ENCODE peak calls at places on chromosomes 11 and 22, in ten cellular contexts. W is T-helper 1 cell; T is NCI-H510A treated with DMSO at 0.1 percent for 48 hours; Y is occipital lobe; B is stimulated activated CD4-positive, alpha-beta T cell treated with anti-CD3 and anti-CD28 coated beads, Interleukin-4, amount 100 ng/mL, for 48 hours; M is gastrocnemius medialis; A is DMS 273 treated with DMSO at 0.1 percent for 48 hours; O is stimulated activated CD8-positive, alpha-beta memory T cell treated with anti-CD3 and anti-CD28 coated beads, Interleukin-4, amount 100 ng/mL, for 1 hour; C is thyroid gland; Z is NCI-H1092. X is an unnamed sample.

GRCh38 chr11:102287963-102288744 is 29.1 kb upstream of the BIRC3 start:
- DNase-seq in W (peak; percentile 14), T (peak; percentile 80), Y (no peak), B (no peak), M (no peak), A (peak; percentile 4), O (no peak), C (peak; percentile 33), Z (peak; percentile 68), X (no peak)

GRCh38 chr22:45101828-45102227 is 61.9 kb upstream of the NUP50 start:
- DNase-seq in W (peak; percentile 14), T (peak; percentile 28), Y (no peak), B (peak; percentile 16), M (no peak), A (no peak), O (no peak), C (peak; percentile 35), Z (no peak), X (peak; percentile 17)

GRCh38 chr11:2892215-2893020 is 6.8 kb upstream of the CDKN1C start:
- DNase-seq in W (peak; percentile 50), T (no peak), Y (no peak), B (peak; percentile 60), M (no peak), A (peak; percentile 9), O (peak; percentile 34), C (peak; percentile 55), Z (peak; percentile 67), X (no peak)

GRCh38 chr11:85768473-85769146 is 42.3 kb downstream of the SYTL2 start:
- DNase-seq in W (no peak), T (no peak), Y (no peak), B (no peak), M (no peak), A (no peak), O (no peak), C (no peak), Z (no peak), X (no peak)

GRCh38 chr11:17510507-17511206 is 33.6 kb downstream of the USH1C start:
- DNase-seq in W (no peak), T (no peak), Y (no peak), B (no peak), M (no peak), A (no peak), O (no peak), C (peak; percentile 80), Z (no peak), X (no peak)

GRCh38 chr22:27820896-27821866 is 19.6 kb upstream of the MN1 start:
- DNase-seq in W (no peak), T (no peak), Y (no peak), B (no peak), M (no peak), A (no peak), O (no peak), C (no peak), Z (no peak), X (no peak)

GRCh38 chr11:14577290-14577689 is 57.1 kb upstream of the PSMA1 start:
- DNase-seq in W (no peak), T (no peak), Y (no peak), B (no peak), M (no peak), A (no peak), O (no peak), C (no peak), Z (no peak), X (no peak)

GRCh38 chr11:35847473-35847872 is 96.4 kb upstream of the LDLRAD3 start:
- DNase-seq in W (no peak), T (no peak), Y (no peak), B (no peak), M (no peak), A (no peak), O (no peak), C (no peak), Z (no peak), X (no peak)

GRCh38 chr22:34493471-34493870 is 572.5 kb upstream of the ISX start:
- DNase-seq in W (no peak), T (no peak), Y (no peak), B (no peak), M (no peak), A (no peak), O (no peak), C (no peak), Z (no peak), X (no peak)

GRCh38 chr11:19714387-19715363 is 2.0 kb downstream of the NAV2 start:
- DNase-seq in W (no peak), T (no peak), Y (peak; percentile 50), B (no peak), M (no peak), A (no peak), O (no peak), C (peak; percentile 38), Z (peak; percentile 24), X (peak; percentile 34)

X was measured in C1 segment of cervical spinal cord.